ENCODE peak calls at places on chromosomes 6 and 20, in four cellular contexts. K is NB4, O is H1, X is endothelial cell of umbilical vein. S is an unnamed sample.

GRCh38 chr6:99885051-99885450 is 109.0 kb downstream of the MCHR2 start:
- DNase-seq in K (no peak), O (no peak), X (no peak), S (no peak)

GRCh38 chr20:51219544-51219943 is 196.6 kb upstream of the KCNG1 start:
- DNase-seq in K (no peak), O (no peak), X (no peak), S (no peak)

GRCh38 chr6:81465859-81466258 is 286.6 kb downstream of the TENT5A start:
- DNase-seq in K (peak), O (no peak), X (peak), S (peak)

GRCh38 chr6:62999796-63000195 is 211.5 kb upstream of the FKBP1C start:
- DNase-seq in K (no peak), O (no peak), X (no peak), S (no peak)

GRCh38 chr6:118899948-118900347 is 6.0 kb downstream of the ASF1A start:
- DNase-seq in K (no peak), O (no peak), X (no peak), S (no peak)

GRCh38 chr20:57708694-57709673 is 831 bp downstream of the PMEPA1 start:
- DNase-seq in K (no peak), O (no peak), X (peak), S (no peak)

GRCh38 chr6:159044899-159045727 is at the start of gene TAGAP:
- DNase-seq in K (peak), O (no peak), X (no peak), S (no peak)

GRCh38 chr20:51631011-51631950 is 88.8 kb upstream of the NFATC2 start:
- DNase-seq in K (peak), O (no peak), X (peak), S (peak)

GRCh38 chr6:126640356-126640755 is 300.4 kb downstream of the CENPW start:
- DNase-seq in K (no peak), O (no peak), X (no peak), S (no peak)

GRCh38 chr6:165488624-165489295 is 174.3 kb downstream of the PDE10A start:
- DNase-seq in K (no peak), O (no peak), X (no peak), S (no peak)

GRCh38 chr20:37994512-37994911 is 38.7 kb downstream of the TTI1 start:
- DNase-seq in K (peak), O (no peak), X (no peak), S (no peak)

GRCh38 chr6:39430968-39431523 is 108.5 kb upstream of the KCNK16 start:
- DNase-seq in K (peak), O (no peak), X (no peak), S (no peak)

GRCh38 chr6:166592818-166593217 is 6.3 kb upstream of the RAMACL start:
- DNase-seq in K (peak), O (no peak), X (no peak), S (no peak)

GRCh38 chr20:5862703-5863039 is 87.7 kb downstream of the TRMT6 start:
- DNase-seq in K (peak), O (no peak), X (peak), S (no peak)

GRCh38 chr6:168469198-168469943 is 28.4 kb downstream of the SMOC2 start:
- DNase-seq in K (no peak), O (no peak), X (no peak), S (no peak)

GRCh38 chr6:75283907-75284284 is 696 bp downstream of the TMEM30A start:
- DNase-seq in K (peak), O (no peak), X (no peak), S (no peak)

GRCh38 chr20:54231006-54231405 is 23.1 kb downstream of the PFDN4 start:
- DNase-seq in K (no peak), O (no peak), X (no peak), S (no peak)

GRCh38 chr20:49768204-49769124 is 44.2 kb upstream of the SLC9A8 start:
- DNase-seq in K (peak), O (peak), X (peak), S (no peak)

GRCh38 chr6:152170702-152171667 is 363.5 kb downstream of the ESR1 start:
- DNase-seq in K (no peak), O (no peak), X (no peak), S (no peak)

DNA sequence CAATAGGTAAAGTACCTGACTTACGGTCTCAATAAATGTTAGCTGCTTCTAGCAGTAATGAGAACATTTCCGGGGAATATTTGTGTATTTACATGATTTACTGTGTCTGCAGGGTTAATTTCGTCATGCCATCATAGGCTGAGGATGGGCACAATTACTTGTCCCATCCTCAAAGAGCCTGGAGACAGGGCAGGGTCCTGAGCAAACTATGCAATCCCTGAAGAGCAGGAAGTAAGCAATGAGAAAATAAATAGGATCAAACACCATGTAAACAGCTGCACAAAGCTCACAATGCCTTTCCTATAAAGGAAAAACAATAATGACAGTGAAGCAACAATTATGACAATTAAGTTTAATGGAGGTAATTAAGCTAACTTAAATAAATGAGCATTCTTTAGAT is 114.6 kb upstream of the FOXQ1 start:
- DNase-seq in K (no peak), O (no peak), X (no peak), S (no peak)
- TF ChIP-seq CTCF in K (no peak), O (no peak), X (no peak), S (no peak)

GRCh38 chr6:78700997-78701396 is 166.4 kb upstream of the IRAK1BP1 start:
- DNase-seq in K (no peak), O (no peak), X (no peak), S (no peak)

GRCh38 chr6:78701407-78701806 is 165.9 kb upstream of the IRAK1BP1 start:
- DNase-seq in K (no peak), O (no peak), X (no peak), S (no peak)
- TF ChIP-seq MAX in K (no peak), O (no peak), X (no peak), S (no peak)

GRCh38 chr6:219641-220198 is 72.6 kb upstream of the DUSP22 start:
- DNase-seq in K (peak), O (no peak), X (no peak), S (no peak)

GRCh38 chr6:218153-219018 is 73.9 kb upstream of the DUSP22 start:
- DNase-seq in K (no peak), O (no peak), X (no peak), S (no peak)

GRCh38 chr6:215335-216034 is 76.8 kb upstream of the DUSP22 start:
- DNase-seq in K (peak), O (no peak), X (no peak), S (no peak)

GRCh38 chr6:219019-219570 is 73.2 kb upstream of the DUSP22 start:
- DNase-seq in K (no peak), O (no peak), X (no peak), S (no peak)

GRCh38 chr6:217048-217659 is 75.1 kb upstream of the DUSP22 start:
- DNase-seq in K (peak), O (peak), X (no peak), S (peak)
- TF ChIP-seq CTCF in K (peak), O (peak), X (peak), S (peak)

GRCh38 chr6:13767121-13767794 is 47.1 kb downstream of the MCUR1 start:
- DNase-seq in K (no peak), O (no peak), X (peak), S (no peak)
- TF ChIP-seq MAX in K (no peak), O (peak), X (no peak), S (no peak)

GRCh38 chr6:11043961-11044711 is at the start of gene ELOVL2:
- DNase-seq in K (peak), O (no peak), X (peak), S (no peak)
- TF ChIP-seq CTCF in K (peak), O (peak), X (peak), S (no peak)

GRCh38 chr6:72218125-72218524 is 331.8 kb downstream of the RIMS1 start:
- DNase-seq in K (peak), O (peak), X (peak), S (peak)
- TF ChIP-seq MAX in K (no peak), O (no peak), X (no peak), S (no peak)

DNA sequence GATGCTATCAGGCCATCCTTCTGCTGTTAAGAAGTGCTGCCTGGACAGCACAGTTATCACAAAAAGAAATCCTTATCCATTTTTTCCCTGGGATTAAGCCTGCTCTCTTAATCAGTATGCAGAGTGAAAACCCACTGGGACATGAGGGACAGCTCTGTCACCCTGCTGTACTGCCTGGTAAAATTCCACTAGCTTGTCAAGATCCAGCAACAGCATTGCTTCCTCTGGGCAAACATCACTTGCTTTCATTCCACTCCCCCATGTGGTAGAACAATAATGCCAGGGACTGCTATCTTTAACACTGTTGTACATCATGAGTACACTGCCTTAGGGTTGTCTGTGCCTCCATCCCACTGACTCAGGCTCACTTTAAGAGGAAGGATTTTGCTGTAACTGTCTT is 331.3 kb downstream of the KIF16B start:
- DNase-seq in K (no peak), O (no peak), X (no peak), S (peak)
- TF ChIP-seq CTCF in K (no peak), O (no peak), X (no peak), S (no peak)

GRCh38 chr6:4009486-4009885 is 69.5 kb downstream of the FAM217A start:
- DNase-seq in K (no peak), O (no peak), X (no peak), S (no peak)
- TF ChIP-seq MAX in K (no peak), O (no peak), X (no peak), S (no peak)

GRCh38 chr6:52061481-52061880 is 25.9 kb downstream of the PKHD1 start:
- DNase-seq in K (no peak), O (no peak), X (no peak), S (no peak)

GRCh38 chr6:52059821-52060220 is 27.6 kb downstream of the PKHD1 start:
- DNase-seq in K (no peak), O (no peak), X (no peak), S (no peak)

GRCh38 chr6:52065621-52066020 is 21.8 kb downstream of the PKHD1 start:
- DNase-seq in K (no peak), O (no peak), X (no peak), S (no peak)

GRCh38 chr6:52063584-52064400 is 23.6 kb downstream of the PKHD1 start:
- DNase-seq in K (peak), O (peak), X (peak), S (peak)
- TF ChIP-seq CTCF in K (peak), O (peak), X (peak), S (no peak)

S was measured in HCT116.